ENCODE peak calls at places on chromosomes 2 and 18, in four cellular contexts. O is NCI-H2081, D is NCI-H1092 treated with DMSO at 0.1 percent for 48 hours, K is astrocyte. Y is an unnamed sample.

GRCh38 chr2:107428781-107429180 is 397.9 kb upstream of the RGPD4 start:
- DNase-seq in K (no peak), O (no peak), D (no peak), Y (no peak)

GRCh38 chr18:10138719-10139118 is 224.9 kb downstream of the VAPA start:
- DNase-seq in O (no peak), K (no peak), D (no peak), Y (no peak)

GRCh38 chr18:74029161-74029560 is 118.5 kb downstream of the FBXO15 start:
- DNase-seq in K (no peak), D (no peak), O (no peak), Y (no peak)

GRCh38 chr18:63299837-63300787 is 19.5 kb downstream of the BCL2 start:
- DNase-seq in O (no peak), K (peak), D (no peak), Y (no peak)

GRCh38 chr2:3377279-3377611 is 373 bp downstream of the EIPR1 start:
- DNase-seq in K (peak), D (no peak), O (peak), Y (no peak)

GRCh38 chr2:218262631-218263586 is 2.1 kb downstream of the GPBAR1 start:
- DNase-seq in K (no peak), D (no peak), O (no peak), Y (no peak)

GRCh38 chr2:25041307-25041927 is 459 bp upstream of the EFR3B start:
- DNase-seq in K (no peak), O (peak), D (peak), Y (peak)

GRCh38 chr2:199911052-199911876 is at the start of gene C2orf69:
- DNase-seq in O (peak), K (peak), D (peak), Y (peak)

GRCh38 chr2:135875491-135876065 is 665 bp downstream of the MCM6 start:
- DNase-seq in O (peak), D (peak), K (peak), Y (peak)

GRCh38 chr18:45106331-45106774 is 425.7 kb downstream of the SETBP1 start:
- DNase-seq in K (peak), D (no peak), O (no peak), Y (no peak)

GRCh38 chr2:119462574-119462973 is 30.9 kb downstream of the TMEM37 start:
- DNase-seq in D (no peak), K (no peak), O (no peak), Y (no peak)

GRCh38 chr18:55488473-55488872 is 99.5 kb downstream of the TCF4 start:
- DNase-seq in D (peak), K (no peak), O (no peak), Y (no peak)

GRCh38 chr2:22329097-22329716 is 1055.8 kb upstream of the KLHL29 start:
- DNase-seq in K (no peak), O (no peak), D (peak), Y (peak)

GRCh38 chr2:190205643-190206042 is 114.0 kb downstream of the HIBCH start:
- DNase-seq in K (peak), O (no peak), D (no peak), Y (no peak)